ENCODE peak calls at places on chromosome 18, in seven cellular contexts. G, L, R, B, Q, E and Z are unnamed samples.

GRCh38 chr18:79410171-79410641 is 14.5 kb downstream of the NFATC1 start:
- DNase-seq in G (no peak), L (no peak), R (no peak), B (no peak), Q (no peak), E (no peak), Z (no peak)

GRCh38 chr18:78971511-78972245 is 7.9 kb upstream of the SALL3 start:
- DNase-seq in G (no peak), L (no peak), R (no peak), B (no peak), Q (no peak), E (no peak), Z (no peak)

GRCh38 chr18:48161911-48162698 is 231.6 kb upstream of the SMAD2 start:
- DNase-seq in G (no peak), L (no peak), R (no peak), B (no peak), Q (no peak), E (no peak), Z (no peak)

GRCh38 chr18:48019557-48019956 is 89.1 kb upstream of the SMAD2 start:
- DNase-seq in G (no peak), L (no peak), R (no peak), B (no peak), Q (no peak), E (no peak), Z (no peak)

GRCh38 chr18:79940126-79940813 is 11.2 kb downstream of the SLC66A2 start:
- DNase-seq in G (no peak), L (no peak), R (no peak), B (no peak), Q (no peak), E (no peak), Z (no peak)

GRCh38 chr18:75208055-75208835 is 694 bp downstream of the PTGR3 start:
- DNase-seq in G (peak; percentile 18), L (peak; percentile 47), R (peak; percentile 75), B (no peak), Q (no peak), E (peak; percentile 62), Z (peak; percentile 54)

GRCh38 chr18:73979742-73980141 is 167.9 kb downstream of the FBXO15 start:
- DNase-seq in G (no peak), L (no peak), R (no peak), B (no peak), Q (no peak), E (no peak), Z (no peak)

GRCh38 chr18:6052449-6052913 is 157.2 kb upstream of the TMEM200C start:
- DNase-seq in G (peak; percentile 72), L (no peak), R (no peak), B (no peak), Q (no peak), E (no peak), Z (no peak)

GRCh38 chr18:43141208-43141607 is 25.7 kb upstream of the RIT2 start:
- DNase-seq in G (no peak), L (no peak), R (peak; percentile 25), B (no peak), Q (no peak), E (no peak), Z (no peak)

GRCh38 chr18:36693931-36694661 is 134.7 kb downstream of the TPGS2 start:
- DNase-seq in G (peak; percentile 38), L (no peak), R (no peak), B (no peak), Q (no peak), E (no peak), Z (peak; percentile 3)

GRCh38 chr18:52439457-52439856 is 99.5 kb downstream of the DCC start:
- DNase-seq in G (no peak), L (no peak), R (no peak), B (no peak), Q (no peak), E (no peak), Z (no peak)

GRCh38 chr18:60684843-60685513 is 312.4 kb upstream of the MC4R start:
- DNase-seq in G (peak; percentile 2), L (no peak), R (peak; percentile 34), B (no peak), Q (peak; percentile 19), E (no peak), Z (peak; percentile 44)

GRCh38 chr18:72601481-72601880 is 57.3 kb upstream of the CBLN2 start:
- DNase-seq in G (no peak), L (no peak), R (no peak), B (no peak), Q (no peak), E (no peak), Z (no peak)

DNA sequence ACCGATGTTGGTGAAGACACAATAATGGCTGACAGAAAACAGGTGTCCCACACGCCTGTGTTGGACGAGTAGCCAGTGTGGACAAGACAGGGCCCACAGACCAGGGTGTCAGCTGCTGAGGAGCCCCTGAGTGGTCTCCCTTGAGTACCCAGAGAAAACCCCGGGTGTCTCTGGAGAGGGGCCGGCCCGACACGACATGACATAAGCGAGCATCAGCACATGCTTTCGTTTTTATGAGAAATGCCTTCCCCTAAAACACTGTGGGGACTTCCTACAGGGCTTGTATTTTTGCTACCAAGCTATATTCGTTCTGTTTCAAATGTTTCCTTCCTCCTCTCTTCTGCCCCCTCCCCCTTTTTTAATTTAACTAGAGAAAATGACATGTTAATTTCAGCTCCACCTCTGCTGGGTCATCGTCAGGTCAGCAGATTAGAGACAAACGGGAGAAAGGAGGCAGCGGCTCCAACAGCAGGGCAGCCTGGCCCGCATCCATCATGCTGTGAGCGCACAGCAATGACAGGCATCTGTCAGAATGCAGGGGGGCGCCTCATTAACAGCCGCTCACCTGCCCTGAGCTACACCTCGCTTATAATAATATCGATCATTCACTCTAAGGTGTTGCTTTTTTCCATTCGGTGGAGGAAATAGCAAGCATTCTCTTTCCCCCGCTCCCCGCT is 286.3 kb downstream of the ZNF516 start:
- DNase-seq in G (no peak), L (no peak), R (no peak), B (no peak), Q (no peak), E (no peak), Z (no peak)
- TF ChIP-seq JUND in G (no peak), L (no peak), R (no peak), B (no peak), Q (no peak), E (no peak), Z (no peak)

GRCh38 chr18:7590800-7591560 is 23.9 kb downstream of the PTPRM start:
- DNase-seq in G (no peak), L (no peak), R (no peak), B (no peak), Q (no peak), E (no peak), Z (no peak)
- TF ChIP-seq JUND in G (no peak), L (no peak), R (no peak), B (no peak), Q (no peak), E (no peak), Z (no peak)

GRCh38 chr18:21458322-21458721 is 142.2 kb downstream of the ESCO1 start:
- DNase-seq in G (no peak), L (no peak), R (no peak), B (no peak), Q (no peak), E (no peak), Z (no peak)
- TF ChIP-seq JUND in G (no peak), L (no peak), R (no peak), B (no peak), Q (no peak), E (no peak), Z (no peak)

GRCh38 chr18:3177902-3178687 is 41.7 kb downstream of the MYOM1 start:
- DNase-seq in G (no peak), L (no peak), R (no peak), B (peak; percentile 98), Q (no peak), E (no peak), Z (no peak)
- TF ChIP-seq JUND in G (no peak), L (peak; percentile 67), R (no peak), B (no peak), Q (no peak), E (no peak), Z (no peak)

GRCh38 chr18:35497334-35498197 is at the start of gene INO80C:
- DNase-seq in G (peak; percentile 85), L (peak; percentile 94), R (peak; percentile 91), B (peak; percentile 85), Q (peak; percentile 92), E (peak; percentile 94), Z (peak; percentile 62)
- TF ChIP-seq JUND in G (no peak), L (peak; percentile 89), R (peak; percentile 98), B (peak; percentile 71), Q (peak; percentile 97), E (no peak), Z (peak; percentile 85)